ENCODE peak calls at places on chromosomes 5 and 9, in nine cellular contexts. X is Calu3, D is fibroblast of the conjunctiva, I is astrocyte of the cerebellum, J is psoas muscle, E is heart right ventricle, R is mucosa of gallbladder, K is sigmoid colon, P is kidney tubule cell. U is an unnamed sample.

GRCh38 chr9:115209601-115210306 is 91.8 kb upstream of the TNC start:
- DNase-seq in X (no peak), D (no peak), I (no peak), J (no peak), E (no peak), R (no peak), K (no peak), P (peak; percentile 92), U (peak; percentile 99)

GRCh38 chr5:130289132-130290088 is 385.1 kb downstream of the CHSY3 start:
- DNase-seq in X (no peak), D (no peak), I (no peak), J (no peak), E (no peak), R (no peak), K (no peak), P (peak; percentile 10), U (peak; percentile 92)

GRCh38 chr5:8773091-8773615 is 772.7 kb downstream of the SEMA5A start:
- DNase-seq in X (no peak), D (no peak), I (peak; percentile 33), J (no peak), E (no peak), R (no peak), K (no peak), P (peak; percentile 58), U (peak; percentile 93)

GRCh38 chr5:181024245-181025029 is 15.6 kb upstream of the BTNL9 start:
- DNase-seq in X (no peak), D (no peak), I (no peak), J (no peak), E (no peak), R (no peak), K (no peak), P (no peak), U (peak; percentile 48)

GRCh38 chr5:71475788-71476384 is 20.4 kb downstream of the BDP1 start:
- DNase-seq in X (no peak), D (no peak), I (peak; percentile 8), J (no peak), E (no peak), R (no peak), K (no peak), P (peak; percentile 33), U (peak; percentile 29)

GRCh38 chr9:112831281-112831851 is 59.3 kb downstream of the SLC46A2 start:
- DNase-seq in X (peak; percentile 28), D (no peak), I (no peak), J (peak; percentile 26), E (peak; percentile 38), R (peak; percentile 28), K (no peak), P (no peak), U (peak; percentile 33)

GRCh38 chr9:18822850-18823249 is 210.2 kb downstream of the SAXO1 start:
- DNase-seq in X (no peak), D (no peak), I (no peak), J (no peak), E (no peak), R (no peak), K (no peak), P (peak; percentile 9), U (no peak)

GRCh38 chr5:36481721-36482120 is 124.7 kb upstream of the SLC1A3 start:
- DNase-seq in X (no peak), D (no peak), I (no peak), J (no peak), E (no peak), R (no peak), K (no peak), P (no peak), U (no peak)

GRCh38 chr5:78647838-78648358 is 674 bp downstream of the LHFPL2 start:
- DNase-seq in X (peak; percentile 62), D (no peak), I (no peak), J (peak; percentile 61), E (peak; percentile 53), R (peak; percentile 54), K (peak; percentile 85), P (peak; percentile 65), U (peak; percentile 32)

GRCh38 chr5:14882658-14883580 is 11.3 kb upstream of the ANKH start:
- DNase-seq in X (no peak), D (no peak), I (no peak), J (no peak), E (peak; percentile 47), R (no peak), K (no peak), P (no peak), U (no peak)

GRCh38 chr5:111135946-111136345 is 43.8 kb downstream of the WDR36 start:
- DNase-seq in X (no peak), D (no peak), I (no peak), J (no peak), E (no peak), R (no peak), K (no peak), P (peak; percentile 56), U (peak; percentile 80)

GRCh38 chr9:5843450-5844249 is 10.7 kb upstream of the ERMP1 start:
- DNase-seq in X (no peak), D (no peak), I (no peak), J (no peak), E (no peak), R (no peak), K (no peak), P (peak; percentile 64), U (peak; percentile 31)

GRCh38 chr5:96816430-96816939 is 8.7 kb upstream of the ERAP1 start:
- DNase-seq in X (no peak), D (no peak), I (no peak), J (no peak), E (no peak), R (no peak), K (no peak), P (peak; percentile 16), U (no peak)

GRCh38 chr5:178331491-178331981 is 98.9 kb upstream of the PHYKPL start:
- DNase-seq in X (no peak), D (no peak), I (no peak), J (peak; percentile 82), E (peak; percentile 63), R (peak; percentile 39), K (peak; percentile 74), P (no peak), U (peak; percentile 16)

GRCh38 chr5:34977934-34978616 is 48.7 kb downstream of the DNAJC21 start:
- DNase-seq in X (no peak), D (no peak), I (no peak), J (no peak), E (no peak), R (no peak), K (no peak), P (peak; percentile 27), U (no peak)

GRCh38 chr5:98510111-98510510 is 263.4 kb upstream of the RGMB start:
- DNase-seq in X (no peak), D (no peak), I (no peak), J (no peak), E (no peak), R (no peak), K (no peak), P (peak; percentile 39), U (peak; percentile 15)

GRCh38 chr5:5602554-5602953 is 180.1 kb downstream of the ICE1 start:
- DNase-seq in X (no peak), D (no peak), I (no peak), J (no peak), E (no peak), R (no peak), K (no peak), P (no peak), U (no peak)

GRCh38 chr5:139301766-139302499 is 8.4 kb downstream of the MATR3 start:
- DNase-seq in X (no peak), D (no peak), I (no peak), J (no peak), E (no peak), R (no peak), K (no peak), P (peak; percentile 45), U (no peak)

GRCh38 chr5:39100851-39101396 is 26.7 kb upstream of the RICTOR start:
- DNase-seq in X (peak; percentile 65), D (peak; percentile 69), I (peak; percentile 81), J (no peak), E (no peak), R (no peak), K (no peak), P (peak; percentile 89), U (peak; percentile 100)

GRCh38 chr5:139374909-139375308 is 8.2 kb downstream of the SLC23A1 start:
- DNase-seq in X (no peak), D (no peak), I (no peak), J (no peak), E (no peak), R (no peak), K (peak; percentile 14), P (no peak), U (no peak)

GRCh38 chr5:39217365-39218281 is 1.7 kb downstream of the FYB1 start:
- DNase-seq in X (peak; percentile 73), D (peak; percentile 79), I (peak; percentile 73), J (peak; percentile 72), E (peak; percentile 74), R (peak; percentile 86), K (peak; percentile 93), P (peak; percentile 75), U (peak; percentile 72)

GRCh38 chr5:106454651-106455415 is 1215.9 kb downstream of the EFNA5 start:
- DNase-seq in X (peak; percentile 41), D (peak; percentile 34), I (peak; percentile 18), J (no peak), E (no peak), R (no peak), K (no peak), P (peak; percentile 95), U (peak; percentile 98)

GRCh38 chr5:158154226-158155005 is 295.5 kb upstream of the CLINT1 start:
- DNase-seq in X (no peak), D (peak; percentile 93), I (peak; percentile 96), J (peak; percentile 34), E (peak; percentile 59), R (peak; percentile 57), K (peak; percentile 80), P (peak; percentile 94), U (peak; percentile 87)

GRCh38 chr9:113564804-113565237 is 101.3 kb downstream of the RGS3 start:
- DNase-seq in X (peak; percentile 68), D (peak; percentile 60), I (no peak), J (peak; percentile 63), E (peak; percentile 79), R (peak; percentile 84), K (peak; percentile 87), P (peak; percentile 54), U (peak; percentile 67)

GRCh38 chr9:109244179-109245132 is 76.4 kb downstream of the EPB41L4B start:
- DNase-seq in X (peak; percentile 66), D (peak; percentile 59), I (no peak), J (peak; percentile 68), E (peak; percentile 52), R (peak; percentile 65), K (peak; percentile 79), P (peak; percentile 71), U (peak; percentile 71)

GRCh38 chr5:73284196-73284795 is 111.3 kb downstream of the TMEM174 start:
- DNase-seq in X (no peak), D (no peak), I (no peak), J (no peak), E (no peak), R (no peak), K (no peak), P (no peak), U (no peak)

GRCh38 chr5:43367453-43367852 is 44.7 kb downstream of the CCL28 start:
- DNase-seq in X (peak; percentile 81), D (no peak), I (no peak), J (no peak), E (no peak), R (no peak), K (no peak), P (no peak), U (peak; percentile 27)

GRCh38 chr5:36396640-36397039 is 94.9 kb upstream of the RANBP3L start:
- DNase-seq in X (no peak), D (no peak), I (no peak), J (no peak), E (no peak), R (no peak), K (no peak), P (no peak), U (no peak)

GRCh38 chr5:169521366-169521983 is 62.1 kb upstream of the SPDL1 start:
- DNase-seq in X (no peak), D (no peak), I (peak; percentile 2), J (no peak), E (peak; percentile 71), R (peak; percentile 14), K (no peak), P (no peak), U (no peak)

GRCh38 chr5:135739383-135739961 is 95.0 kb upstream of the SLC25A48 start:
- DNase-seq in X (no peak), D (no peak), I (no peak), J (no peak), E (no peak), R (no peak), K (no peak), P (peak; percentile 50), U (peak; percentile 77)

GRCh38 chr5:132414634-132415377 is 45.3 kb downstream of the SLC22A5 start:
- DNase-seq in X (peak; percentile 57), D (no peak), I (peak; percentile 65), J (no peak), E (no peak), R (no peak), K (peak; percentile 37), P (peak; percentile 87), U (peak; percentile 96)

U was measured in bronchial epithelial cell.